ENCODE peak calls at places on chromosomes 6 and 20, in six cellular contexts. T is naive thymus-derived CD8-positive, alpha-beta T cell; J is thoracic aorta; Q is Daoy; C is NCI-H524; M is CD8-positive, alpha-beta T cell. F is an unnamed sample.
A peak's percentile ranks its signal among the peaks of the same experiment; 100 is the strongest.

GRCh38 chr6:155795173-155795796 is 339.6 kb upstream of the NOX3 start:
- DNase-seq in J (no peak), Q (no peak), M (no peak), T (no peak), C (no peak), F (no peak)

GRCh38 chr6:163001341-163001740 is 273.6 kb downstream of the PACRG start:
- DNase-seq in J (no peak), C (no peak), T (no peak), M (no peak), Q (no peak), F (no peak)

GRCh38 chr6:14655201-14655988 is 537.8 kb downstream of the CD83 start:
- DNase-seq in Q (no peak), C (no peak), T (no peak), J (no peak), M (no peak), F (no peak)

GRCh38 chr6:90146024-90146423 is 150.6 kb downstream of the BACH2 start:
- DNase-seq in T (no peak), Q (no peak), M (no peak), C (no peak), J (no peak), F (no peak)

GRCh38 chr6:11810039-11810541 is 31.5 kb upstream of the ADTRP start:
- DNase-seq in J (peak; percentile 60), T (no peak), C (no peak), M (no peak), Q (peak; percentile 85), F (no peak)

GRCh38 chr6:5547571-5547970 is 286.3 kb downstream of the FARS2 start:
- DNase-seq in Q (no peak), J (no peak), T (no peak), C (no peak), M (no peak), F (no peak)

GRCh38 chr20:19889011-19889953 is 127.9 kb upstream of the NAA20 start:
- DNase-seq in M (no peak), T (no peak), J (no peak), Q (peak; percentile 60), C (no peak), F (no peak)

GRCh38 chr6:57261896-57262295 is 39.8 kb upstream of the RAB23 start:
- DNase-seq in J (no peak), Q (no peak), C (no peak), T (no peak), M (no peak), F (no peak)

GRCh38 chr20:48012401-48012974 is 227.2 kb upstream of the SULF2 start:
- DNase-seq in J (no peak), C (no peak), T (no peak), M (no peak), Q (peak; percentile 74), F (no peak)

GRCh38 chr6:149859368-149859767 is 4.8 kb downstream of the LRP11 start:
- DNase-seq in M (no peak), C (no peak), J (no peak), Q (peak; percentile 65), T (no peak), F (no peak)

GRCh38 chr20:15593061-15593460 is 980.2 kb downstream of the KIF16B start:
- DNase-seq in Q (no peak), T (no peak), J (no peak), C (no peak), M (no peak), F (no peak)

GRCh38 chr6:122153530-122153929 is 245.9 kb upstream of the HSF2 start:
- DNase-seq in M (no peak), J (no peak), C (no peak), Q (no peak), T (no peak), F (no peak)

GRCh38 chr6:7974553-7974931 is 64.0 kb upstream of the TXNDC5 start:
- DNase-seq in J (no peak), M (no peak), C (no peak), Q (no peak), T (no peak), F (no peak)

GRCh38 chr6:70725817-70726413 is 58.2 kb downstream of the SMAP1 start:
- DNase-seq in T (no peak), M (no peak), C (no peak), Q (no peak), J (no peak), F (no peak)

GRCh38 chr20:9889270-9889981 is 50.5 kb upstream of the PAK5 start:
- DNase-seq in J (no peak), Q (peak; percentile 21), M (no peak), C (no peak), T (no peak), F (no peak)

GRCh38 chr6:88626460-88626859 is 337.0 kb downstream of the RNGTT start:
- DNase-seq in Q (no peak), M (no peak), J (no peak), T (no peak), C (no peak), F (no peak)

GRCh38 chr20:11459090-11459877 is 458.4 kb upstream of the BTBD3 start:
- DNase-seq in J (no peak), Q (no peak), T (no peak), M (no peak), C (no peak), F (no peak)

GRCh38 chr6:67875877-67876383 is 759.2 kb upstream of the ADGRB3 start:
- DNase-seq in C (no peak), M (no peak), T (no peak), Q (no peak), J (no peak), F (no peak)

GRCh38 chr6:154458565-154459475 is 51.7 kb downstream of the CNKSR3 start:
- DNase-seq in J (no peak), Q (peak; percentile 61), C (no peak), M (no peak), T (no peak), F (no peak)

GRCh38 chr20:20202793-20203192 is 150.5 kb downstream of the CFAP61 start:
- DNase-seq in C (no peak), Q (no peak), J (no peak), T (no peak), M (no peak), F (no peak)

GRCh38 chr6:90319044-90319443 is 22.4 kb upstream of the BACH2 start:
- DNase-seq in T (no peak), Q (peak; percentile 5), J (no peak), C (no peak), M (no peak), F (no peak)

GRCh38 chr6:142275146-142276006 is 26.4 kb upstream of the ADGRG6 start:
- DNase-seq in M (no peak), J (no peak), C (no peak), Q (peak; percentile 52), T (no peak), F (no peak)

GRCh38 chr20:55069951-55070350 is 594.6 kb downstream of the DOK5 start:
- DNase-seq in C (no peak), M (no peak), Q (peak; percentile 7), T (no peak), J (no peak), F (no peak)

GRCh38 chr6:121590438-121590837 is 155.0 kb downstream of the GJA1 start:
- DNase-seq in M (no peak), J (no peak), C (no peak), T (no peak), Q (no peak), F (no peak)

GRCh38 chr20:8693709-8694108 is 375.2 kb upstream of the PLCB4 start:
- DNase-seq in C (no peak), M (no peak), Q (no peak), J (no peak), T (no peak), F (no peak)

GRCh38 chr6:152503541-152503940 is 133.6 kb downstream of the SYNE1 start:
- DNase-seq in M (no peak), T (no peak), J (no peak), C (no peak), Q (no peak), F (no peak)

GRCh38 chr6:134651519-134651918 is 298.4 kb downstream of the ALDH8A1 start:
- DNase-seq in C (no peak), T (no peak), M (no peak), Q (no peak), J (no peak), F (no peak)

GRCh38 chr6:27810768-27811298 is 101.4 kb downstream of the OR2B2 start:
- DNase-seq in J (no peak), Q (no peak), M (no peak), C (peak; percentile 56), T (no peak), F (no peak)

GRCh38 chr6:163744256-163744925 is 329.9 kb downstream of the QKI start:
- DNase-seq in T (no peak), Q (no peak), M (no peak), C (no peak), J (no peak), F (no peak)

F was measured in T-cell.